ENCODE peak calls at places on chromosomes 4 and X, in five cellular contexts. C is OCI-LY7; O is H9; I is GM23248; X is CD4-positive, alpha-beta memory T cell. K is an unnamed sample.
A peak's percentile ranks its signal among the peaks of the same experiment; 100 is the strongest.

GRCh38 chr4:81084029-81084428 is 53.5 kb downstream of the BMP3 start:
- DNase-seq in I (peak; percentile 86), X (no peak), C (no peak), O (no peak), K (peak; percentile 21)

GRCh38 chr4:78057600-78058560 is 757 bp downstream of the FRAS1 start:
- DNase-seq in C (peak; percentile 48), O (no peak), X (peak; percentile 25), I (peak; percentile 76), K (peak; percentile 79)

GRCh38 chr4:72357908-72358307 is 211.1 kb downstream of the ADAMTS3 start:
- DNase-seq in I (no peak), X (no peak), C (no peak), O (no peak), K (no peak)

GRCh38 chrX:74138943-74139342 is 165.0 kb upstream of the ZCCHC13 start:
- DNase-seq in O (no peak), X (no peak), C (no peak), I (no peak), K (no peak)

GRCh38 chr4:28386776-28387175 is 1526.1 kb downstream of the STIM2 start:
- DNase-seq in X (no peak), I (no peak), O (no peak), C (no peak), K (no peak)

GRCh38 chrX:39310925-39311324 is 509.7 kb downstream of the MID1IP1 start:
- DNase-seq in I (no peak), X (no peak), C (no peak), O (no peak), K (no peak)

GRCh38 chr4:7595883-7596535 is 161.3 kb upstream of the PSAPL1 start:
- DNase-seq in X (no peak), O (no peak), I (no peak), C (no peak), K (no peak)

GRCh38 chr4:26510334-26510705 is 20.0 kb upstream of the CCKAR start:
- DNase-seq in I (peak; percentile 20), O (no peak), C (no peak), X (no peak), K (no peak)